ENCODE peak calls at places on chromosomes 3 and 15, in six cellular contexts. Z is spleen; L is IMR-90; V is CD8-positive, alpha-beta memory T cell; Y is suprapubic skin; D is adipocyte. Q is an unnamed sample.

GRCh38 chr3:126667631-126668449 is 12.9 kb upstream of the TXNRD3 start:
- DNase-seq in Z (peak; percentile 59), L (no peak), V (no peak), Y (peak; percentile 69), D (no peak), Q (no peak)

GRCh38 chr3:13581485-13582365 is 32.8 kb downstream of the FBLN2 start:
- DNase-seq in Z (peak; percentile 76), L (no peak), V (no peak), Y (no peak), D (no peak), Q (no peak)

GRCh38 chr3:28317438-28318022 is 31.0 kb upstream of the ZCWPW2 start:
- DNase-seq in Z (no peak), L (peak; percentile 38), V (peak; percentile 50), Y (no peak), D (peak; percentile 60), Q (peak; percentile 53)

GRCh38 chr3:97883736-97884135 is 61.9 kb downstream of the CRYBG3 start:
- DNase-seq in Z (no peak), L (no peak), V (no peak), Y (no peak), D (no peak), Q (no peak)

GRCh38 chr3:126956866-126957650 is 25.9 kb upstream of the PLXNA1 start:
- DNase-seq in Z (peak; percentile 77), L (no peak), V (no peak), Y (no peak), D (no peak), Q (no peak)

GRCh38 chr15:20340331-20340811 is 201.2 kb downstream of the GOLGA6L6 start:
- DNase-seq in Z (peak; percentile 88), L (peak; percentile 18), V (peak; percentile 71), Y (peak; percentile 98), D (peak; percentile 20), Q (peak; percentile 87)

GRCh38 chr3:196406806-196407470 is 25.3 kb downstream of the UBXN7 start:
- DNase-seq in Z (no peak), L (peak; percentile 86), V (no peak), Y (no peak), D (peak; percentile 84), Q (no peak)

GRCh38 chr3:172203522-172204258 is 164.3 kb downstream of the FNDC3B start:
- DNase-seq in Z (no peak), L (no peak), V (no peak), Y (no peak), D (no peak), Q (peak; percentile 73)

GRCh38 chr15:77863491-77864105 is 213.9 kb downstream of the TBC1D2B start:
- DNase-seq in Z (peak; percentile 49), L (no peak), V (no peak), Y (peak; percentile 74), D (no peak), Q (no peak)

DNA sequence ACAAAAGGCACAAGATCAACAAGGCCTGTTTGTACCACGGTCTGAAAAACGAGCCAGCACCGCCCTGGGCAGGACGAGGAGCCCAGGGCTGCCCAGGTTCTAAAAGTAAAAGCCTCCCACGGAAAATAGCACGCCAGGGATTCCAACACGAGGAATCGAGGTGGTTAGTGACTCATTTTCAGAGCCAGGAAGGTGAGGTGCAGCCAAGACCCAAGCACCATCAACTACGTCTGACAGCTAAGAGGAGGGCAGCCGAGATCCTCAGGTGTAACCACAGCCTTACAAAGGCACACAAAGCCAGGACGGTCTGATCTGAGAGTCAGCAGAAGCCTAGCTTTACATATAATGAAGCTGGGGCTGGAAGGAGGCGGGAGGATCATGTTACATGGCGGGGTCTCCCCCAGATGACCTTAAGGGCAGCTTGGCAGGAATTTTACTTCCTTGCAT is 52.5 kb downstream of the ATP10A start:
- DNase-seq in Z (no peak), L (no peak), V (no peak), Y (no peak), D (no peak), Q (no peak)
- H3K4me1 ChIP-seq in Z (peaks cover 8% of the 10 kb centered on the region), L (peaks cover 1% of the 10 kb centered on the region), V (peaks cover 60% of the 10 kb centered on the region), Y (peaks cover 2% of the 10 kb centered on the region), D (no peaks in the 10 kb centered on the region), Q (no peaks in the 10 kb centered on the region)

GRCh38 chr3:45034612-45035252 is 8.6 kb downstream of the CLEC3B start:
- DNase-seq in Z (peak; percentile 88), L (no peak), V (no peak), Y (peak; percentile 85), D (no peak), Q (no peak)
- H3K4me1 ChIP-seq in Z (peaks cover 37% of the 10 kb centered on the region), L (peaks cover 9% of the 10 kb centered on the region), V (peaks cover 14% of the 10 kb centered on the region), Y (peaks cover 40% of the 10 kb centered on the region), D (peaks cover 22% of the 10 kb centered on the region), Q (no peaks in the 10 kb centered on the region)

GRCh38 chr15:99704444-99704838 is 28.8 kb downstream of the LYSMD4 start:
- DNase-seq in Z (no peak), L (peak; percentile 90), V (no peak), Y (no peak), D (peak; percentile 97), Q (no peak)

GRCh38 chr15:99709243-99709986 is 23.8 kb downstream of the LYSMD4 start:
- DNase-seq in Z (no peak), L (no peak), V (no peak), Y (no peak), D (no peak), Q (no peak)

GRCh38 chr15:99708563-99708962 is 24.7 kb downstream of the LYSMD4 start:
- DNase-seq in Z (no peak), L (peak; percentile 91), V (no peak), Y (no peak), D (peak; percentile 89), Q (no peak)

GRCh38 chr15:99706557-99707303 is 26.5 kb downstream of the LYSMD4 start:
- DNase-seq in Z (no peak), L (no peak), V (no peak), Y (no peak), D (peak; percentile 9), Q (no peak)

GRCh38 chr15:99707481-99708270 is 25.6 kb downstream of the LYSMD4 start:
- DNase-seq in Z (no peak), L (peak; percentile 72), V (no peak), Y (no peak), D (peak; percentile 72), Q (no peak)
- H3K4me1 ChIP-seq in Z (peaks cover 27% of the 10 kb centered on the region), L (peaks cover 15% of the 10 kb centered on the region), V (peaks cover 19% of the 10 kb centered on the region), Y (peaks cover 51% of the 10 kb centered on the region), D (peaks cover 47% of the 10 kb centered on the region), Q (peaks cover 3% of the 10 kb centered on the region)

GRCh38 chr15:36884404-36885335 is 215.7 kb downstream of the MEIS2 start:
- DNase-seq in Z (no peak), L (no peak), V (no peak), Y (no peak), D (no peak), Q (no peak)

GRCh38 chr15:36887214-36888017 is 212.9 kb downstream of the MEIS2 start:
- DNase-seq in Z (no peak), L (no peak), V (no peak), Y (no peak), D (no peak), Q (no peak)

GRCh38 chr15:36888018-36888992 is 212.0 kb downstream of the MEIS2 start:
- DNase-seq in Z (no peak), L (no peak), V (no peak), Y (no peak), D (no peak), Q (no peak)

GRCh38 chr15:36885709-36886108 is 214.6 kb downstream of the MEIS2 start:
- DNase-seq in Z (no peak), L (no peak), V (no peak), Y (no peak), D (no peak), Q (no peak)

DNA sequence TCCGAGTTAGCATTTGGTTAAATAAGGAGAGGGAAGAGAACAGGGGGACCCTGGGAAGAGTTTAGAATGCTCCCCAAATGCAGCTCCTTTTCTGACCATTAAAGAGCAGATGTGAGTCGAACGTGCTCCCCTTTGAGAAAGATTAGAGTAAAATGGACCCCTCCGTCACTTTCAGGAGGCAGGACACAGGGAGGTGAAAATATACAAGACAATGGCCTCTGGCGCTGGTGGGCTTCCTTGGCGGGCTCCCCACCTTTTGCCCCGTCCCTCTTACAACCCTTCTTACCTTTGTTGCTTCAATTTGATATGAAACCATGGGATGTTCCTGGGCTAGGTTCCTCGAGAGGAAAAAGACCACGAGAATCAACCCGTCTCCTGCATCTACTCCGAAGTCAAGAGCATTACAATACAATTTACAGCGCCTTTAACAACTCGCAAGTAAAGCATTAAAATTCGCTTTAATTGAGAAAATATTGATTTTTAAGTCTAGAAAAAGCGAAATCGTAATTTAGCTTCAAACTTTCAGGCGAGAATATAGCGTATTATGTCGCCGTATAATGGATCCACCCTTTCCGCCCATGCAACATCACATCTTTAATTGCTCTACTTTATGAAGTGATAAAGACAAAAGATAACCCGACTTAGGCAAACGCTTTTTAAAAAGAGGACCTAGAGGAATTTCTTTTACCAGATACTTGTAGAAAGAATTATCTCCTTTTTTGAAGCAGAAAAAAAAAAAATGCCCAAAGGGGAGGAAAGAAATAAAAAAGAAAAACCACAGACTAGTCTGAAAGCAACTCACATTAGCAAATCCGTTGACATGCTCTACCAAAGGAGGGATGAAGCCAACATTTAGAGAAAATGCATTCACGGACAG is 214.0 kb downstream of the MEIS2 start:
- DNase-seq in Z (no peak), L (no peak), V (no peak), Y (no peak), D (no peak), Q (no peak)
- H3K4me1 ChIP-seq in Z (peaks cover 8% of the 10 kb centered on the region), L (peaks cover 3% of the 10 kb centered on the region), V (no peaks in the 10 kb centered on the region), Y (peaks cover 35% of the 10 kb centered on the region), D (peaks cover 18% of the 10 kb centered on the region), Q (peaks cover 17% of the 10 kb centered on the region)

DNA sequence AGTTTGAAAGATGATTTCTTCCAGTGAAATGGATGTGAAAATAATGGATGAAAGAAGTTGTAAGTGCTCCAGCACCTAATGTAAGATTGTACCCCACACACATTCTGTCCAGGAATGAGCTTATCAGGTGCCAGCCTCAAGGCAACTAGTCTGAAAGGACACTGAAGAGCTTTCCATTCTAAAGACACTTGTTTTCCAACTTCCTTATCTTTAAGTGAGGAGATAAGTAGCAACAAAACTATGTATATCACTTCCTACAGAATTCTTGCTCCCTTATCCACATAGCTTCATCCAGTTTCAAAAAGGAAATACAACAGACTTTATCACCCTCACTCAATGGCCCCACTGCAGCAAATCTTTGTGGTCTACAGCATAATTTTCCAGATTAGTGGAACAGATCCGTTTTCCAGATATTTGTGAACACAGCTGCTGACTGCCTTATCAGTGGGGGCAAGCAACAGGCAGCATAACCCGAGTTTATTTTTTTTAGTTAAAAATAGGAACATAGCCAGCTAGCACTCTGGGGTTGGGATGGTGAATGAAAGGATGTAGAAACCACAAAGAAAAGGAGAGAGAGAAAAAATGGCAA is 60.6 kb downstream of the CD200R1L start:
- DNase-seq in Z (no peak), L (peak; percentile 73), V (no peak), Y (no peak), D (peak; percentile 35), Q (no peak)
- H3K4me1 ChIP-seq in Z (no peaks in the 10 kb centered on the region), L (peaks cover 10% of the 10 kb centered on the region), V (no peaks in the 10 kb centered on the region), Y (peaks cover 2% of the 10 kb centered on the region), D (peaks cover 9% of the 10 kb centered on the region), Q (peaks cover 48% of the 10 kb centered on the region)

GRCh38 chr3:10196389-10197052 is 31.8 kb downstream of the IRAK2 start:
- DNase-seq in Z (no peak), L (peak; percentile 90), V (no peak), Y (no peak), D (peak; percentile 67), Q (no peak)

GRCh38 chr3:10193692-10194327 is 29.1 kb downstream of the IRAK2 start:
- DNase-seq in Z (peak; percentile 78), L (no peak), V (no peak), Y (no peak), D (no peak), Q (no peak)

GRCh38 chr3:10192953-10193691 is 28.4 kb downstream of the IRAK2 start:
- DNase-seq in Z (peak; percentile 85), L (peak; percentile 96), V (peak; percentile 67), Y (no peak), D (peak; percentile 93), Q (no peak)

GRCh38 chr3:10195692-10196091 is 31.0 kb downstream of the IRAK2 start:
- DNase-seq in Z (peak; percentile 79), L (no peak), V (no peak), Y (no peak), D (no peak), Q (no peak)

GRCh38 chr3:10194328-10195071 is 29.8 kb downstream of the IRAK2 start:
- DNase-seq in Z (peak; percentile 83), L (no peak), V (peak; percentile 78), Y (no peak), D (peak; percentile 45), Q (no peak)
- H3K4me1 ChIP-seq in Z (peaks cover 100% of the 10 kb centered on the region), L (peaks cover 44% of the 10 kb centered on the region), V (peaks cover 95% of the 10 kb centered on the region), Y (peaks cover 94% of the 10 kb centered on the region), D (peaks cover 89% of the 10 kb centered on the region), Q (peaks cover 55% of the 10 kb centered on the region)